ENCODE peak calls at places on chromosome 14, in seven cellular contexts. P, O, U, F, A, R and Q are unnamed samples.

GRCh38 chr14:77026166-77026929 is 2.2 kb downstream of the IRF2BPL start:
- DNase-seq in P (no peak), R (peak), A (peak), U (no peak), O (peak), F (peak), Q (peak)

GRCh38 chr14:106564058-106564643 is 1037.8 kb downstream of the TMEM121 start:
- DNase-seq in R (peak), O (no peak), F (peak), U (no peak), A (no peak), P (no peak), Q (no peak)

GRCh38 chr14:102591372-102591943 is 991 bp upstream of the RCOR1 start:
- DNase-seq in R (peak), U (peak), O (peak), F (no peak), A (peak), P (no peak), Q (peak)

GRCh38 chr14:96852823-96853422 is 55.7 kb downstream of the VRK1 start:
- DNase-seq in A (no peak), F (peak), O (peak), U (peak), R (peak), P (peak), Q (peak)

GRCh38 chr14:56754966-56755365 is 55.3 kb downstream of the OTX2 start:
- DNase-seq in A (no peak), F (no peak), P (no peak), U (no peak), O (no peak), R (no peak), Q (no peak)

GRCh38 chr14:102966681-102967505 is 44.4 kb downstream of the AMN start:
- DNase-seq in A (no peak), R (no peak), U (no peak), P (no peak), O (no peak), F (no peak), Q (no peak)

GRCh38 chr14:104552738-104553125 is 26.8 kb upstream of the C14orf180 start:
- DNase-seq in F (no peak), R (no peak), P (no peak), O (no peak), A (no peak), U (no peak), Q (no peak)

GRCh38 chr14:66233571-66233970 is 252.6 kb upstream of the CCDC196 start:
- DNase-seq in U (no peak), O (no peak), P (no peak), R (no peak), A (no peak), F (no peak), Q (no peak)

GRCh38 chr14:35155962-35156361 is 33.6 kb downstream of the PRORP start:
- DNase-seq in O (peak), R (peak), A (no peak), F (peak), P (no peak), U (peak), Q (peak)

GRCh38 chr14:78310263-78310662 is 140.1 kb downstream of the NRXN3 start:
- DNase-seq in O (no peak), P (no peak), U (no peak), F (no peak), A (no peak), R (no peak), Q (no peak)

GRCh38 chr14:59262717-59263469 is 74.4 kb downstream of the DAAM1 start:
- DNase-seq in P (no peak), O (no peak), U (no peak), A (no peak), F (peak), R (no peak), Q (no peak)

GRCh38 chr14:72479471-72479931 is 414.4 kb downstream of the DPF3 start:
- DNase-seq in R (no peak), F (no peak), U (no peak), A (no peak), P (no peak), O (peak), Q (no peak)

GRCh38 chr14:101761881-101762529 is 496 bp downstream of the PPP2R5C start:
- DNase-seq in O (peak), R (no peak), F (peak), P (no peak), U (no peak), A (peak), Q (no peak)

GRCh38 chr14:36647827-36648753 is 13.6 kb upstream of the PAX9 start:
- DNase-seq in F (peak), U (peak), R (peak), P (no peak), O (peak), A (no peak), Q (peak)
- TF ChIP-seq CTCF in F (peak), U (peak), R (peak), P (peak), O (peak), A (no peak), Q (peak)

GRCh38 chr14:49114161-49114893 is 471.9 kb downstream of the RPS29 start:
- DNase-seq in F (no peak), P (no peak), U (no peak), R (no peak), A (no peak), O (no peak), Q (no peak)
- H3K4me3 ChIP-seq in F (no peak), P (no peak), U (no peak), R (no peak), A (no peak), O (no peak), Q (no peak)

DNA sequence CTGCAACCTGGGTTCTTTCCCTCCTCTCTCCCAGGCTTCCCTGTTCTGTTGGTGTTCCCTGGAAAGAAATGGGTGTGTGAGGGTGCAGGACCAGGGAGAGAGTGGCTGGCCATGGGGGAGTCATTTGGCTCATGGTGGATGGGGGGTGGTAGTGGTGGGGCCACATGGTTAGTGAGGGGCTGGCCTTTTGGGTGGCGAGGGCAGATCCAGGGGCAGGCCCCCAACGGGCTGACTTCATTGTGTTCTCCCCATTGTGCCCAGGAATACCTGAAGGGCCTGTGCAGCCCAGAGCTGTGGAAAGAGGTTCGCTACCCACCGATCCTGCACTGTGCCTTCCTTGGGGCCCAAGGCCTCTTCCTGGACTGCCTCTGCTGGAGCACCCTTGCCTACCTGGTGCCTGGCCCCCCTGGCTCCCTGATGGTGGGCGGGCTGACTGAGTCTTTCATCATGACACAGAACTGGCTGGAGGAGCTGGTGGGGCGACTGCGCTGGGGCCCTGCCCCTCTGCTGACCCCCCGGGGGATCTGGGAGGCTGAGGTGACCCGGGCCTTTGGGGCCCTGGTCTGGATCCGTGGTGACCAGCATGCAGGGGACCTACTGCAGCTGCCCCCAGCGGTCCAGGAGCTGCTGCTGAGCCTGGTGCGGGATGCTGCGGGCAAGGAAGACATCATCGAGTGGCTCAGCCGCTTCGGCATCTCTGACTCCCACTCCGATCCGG is 9.0 kb downstream of the NYNRIN start:
- DNase-seq in A (peak), P (no peak), U (no peak), R (no peak), O (no peak), F (no peak), Q (no peak)
- TF ChIP-seq CTCF in A (no peak), P (no peak), U (no peak), R (no peak), O (no peak), F (no peak), Q (no peak)

GRCh38 chr14:23366163-23366921 is 1.4 kb upstream of the EFS start:
- DNase-seq in A (no peak), U (peak), F (no peak), R (peak), O (peak), P (no peak), Q (peak)

GRCh38 chr14:23365353-23366162 is 586 bp upstream of the EFS start:
- DNase-seq in R (no peak), U (no peak), P (no peak), O (no peak), A (peak), F (peak), Q (peak)

GRCh38 chr14:23364604-23365352 is at the start of gene EFS:
- DNase-seq in R (no peak), P (no peak), A (no peak), U (no peak), F (no peak), O (peak), Q (peak)

GRCh38 chr14:23362200-23362599 is 2.8 kb downstream of the EFS start:
- DNase-seq in F (peak), U (peak), P (no peak), O (peak), A (no peak), R (no peak), Q (peak)

DNA sequence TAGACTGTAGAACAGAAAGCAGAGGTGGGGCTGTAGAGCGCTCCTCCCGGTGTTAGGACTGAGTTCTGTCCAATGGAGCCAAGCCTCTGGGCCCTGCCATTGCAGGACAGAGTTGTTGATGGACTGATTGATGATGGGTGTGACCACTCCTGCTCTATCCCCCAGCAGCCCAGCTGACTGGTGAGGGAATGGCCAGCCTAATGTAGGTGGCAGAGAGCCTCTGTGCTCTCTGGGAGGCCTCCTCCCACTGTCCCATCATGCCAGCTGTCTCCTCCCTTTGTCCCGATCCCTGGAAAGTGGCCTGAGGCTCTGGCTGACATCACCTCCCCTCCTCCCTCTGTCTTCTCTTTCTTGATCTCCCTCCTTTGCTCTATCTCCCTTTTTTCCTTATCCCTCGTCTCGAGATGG is 804 bp downstream of the EFS start:
- DNase-seq in P (no peak), R (no peak), U (no peak), O (no peak), F (no peak), A (no peak), Q (peak)
- H3K4me3 ChIP-seq in P (peak), R (peak), U (peak), O (peak), F (no peak), A (peak), Q (peak)

GRCh38 chr14:73640796-73641195 is 4.0 kb upstream of the DNAL1 start:
- DNase-seq in P (no peak), F (no peak), O (no peak), A (no peak), U (no peak), R (no peak), Q (no peak)

GRCh38 chr14:73645248-73645610 is 443 bp downstream of the DNAL1 start:
- DNase-seq in U (no peak), O (no peak), A (no peak), R (no peak), F (no peak), P (no peak), Q (no peak)

DNA sequence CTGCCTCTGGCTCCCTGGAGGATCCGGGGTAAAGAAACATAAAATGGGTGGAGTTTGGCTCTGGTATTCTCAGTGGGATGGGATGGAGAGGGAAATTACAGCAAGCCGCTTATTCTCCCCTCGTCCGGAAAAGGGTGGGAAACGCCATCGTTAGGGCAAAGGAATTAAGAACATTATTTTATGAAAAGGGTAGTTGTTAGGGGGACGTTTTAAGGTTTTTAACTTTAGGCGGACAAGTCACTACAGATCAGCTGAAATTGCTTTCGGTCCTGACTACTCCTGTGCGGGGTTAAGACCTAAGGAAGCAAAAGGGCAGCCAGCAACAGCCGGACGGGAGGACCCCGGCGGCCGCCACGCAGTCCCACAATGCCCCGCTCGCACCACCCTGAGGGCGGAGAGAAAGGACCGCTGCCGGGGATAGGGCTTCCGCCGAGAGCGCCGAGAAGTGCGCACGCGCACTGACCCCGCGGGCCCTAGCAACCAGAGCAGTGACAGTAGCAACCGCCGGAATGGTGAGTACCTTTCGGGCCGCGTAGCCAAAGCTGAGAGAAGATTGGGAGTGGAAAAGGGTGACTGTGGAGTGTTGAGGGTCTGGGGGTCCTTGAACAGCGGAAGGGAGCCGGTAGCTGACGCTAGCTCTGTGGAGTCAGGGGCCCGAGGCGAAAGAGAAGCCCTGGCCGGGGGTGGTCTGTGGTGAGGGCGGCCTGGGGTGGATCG is at the start of gene DNAL1:
- DNase-seq in O (peak), R (peak), U (peak), P (peak), F (peak), A (peak), Q (peak)
- TF ChIP-seq CTCF in O (no peak), R (no peak), U (no peak), P (no peak), F (no peak), A (no peak), Q (no peak)

DNA sequence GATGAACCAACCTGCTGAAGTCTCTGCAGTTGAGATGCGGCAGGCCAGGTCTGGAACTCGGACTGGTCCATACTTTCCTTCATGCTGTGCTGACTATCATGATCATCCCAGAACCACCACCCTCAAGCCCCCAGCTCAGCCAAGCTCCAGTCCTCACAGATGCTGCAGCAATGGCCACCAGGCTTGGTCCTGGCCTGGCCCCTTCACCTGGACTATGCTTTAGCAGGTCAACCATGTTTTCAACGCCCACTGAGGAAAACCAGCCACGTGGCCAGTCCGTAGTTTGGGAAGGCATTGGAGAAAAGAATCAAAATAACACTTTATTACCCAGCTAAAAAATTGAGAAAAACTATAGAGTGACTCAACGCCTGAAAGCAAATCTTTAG is 1.4 kb downstream of the GPR68 start:
- DNase-seq in O (no peak), P (no peak), R (no peak), A (no peak), F (no peak), U (no peak), Q (no peak)
- H3K4me3 ChIP-seq in O (no peak), P (no peak), R (no peak), A (peak), F (no peak), U (no peak), Q (no peak)

GRCh38 chr14:54488646-54489317 is at the start of gene GMFB:
- DNase-seq in A (peak), R (peak), U (peak), F (peak), O (peak), P (peak), Q (peak)
- TF ChIP-seq CTCF in A (peak), R (peak), U (peak), F (peak), O (peak), P (peak), Q (peak)